ENCODE peak calls at places on chromosomes 11 and 22, in ten cellular contexts. K, G, L, M, C, F, B, Y, Z and E are unnamed samples.

GRCh38 chr11:31397239-31397834 is 27.7 kb downstream of the DNAJC24 start:
- DNase-seq in K (peak), G (no peak), L (no peak), M (no peak), C (peak), F (peak), B (no peak), Y (no peak), Z (no peak), E (peak)

GRCh38 chr11:64123102-64123434 is 42.8 kb downstream of the MACROD1 start:
- DNase-seq in K (no peak), G (no peak), L (no peak), M (no peak), C (no peak), F (no peak), B (no peak), Y (no peak), Z (peak), E (no peak)

GRCh38 chr22:20430641-20431519 is 6.7 kb downstream of the SCARF2 start:
- DNase-seq in K (no peak), G (peak), L (peak), M (no peak), C (peak), F (no peak), B (peak), Y (peak), Z (peak), E (no peak)

GRCh38 chr22:40235418-40235817 is 57.7 kb downstream of the TNRC6B start:
- DNase-seq in K (no peak), G (no peak), L (no peak), M (no peak), C (no peak), F (no peak), B (no peak), Y (peak), Z (no peak), E (no peak)

GRCh38 chr22:43923631-43924548 is at the start of gene PNPLA3:
- DNase-seq in K (peak), G (peak), L (peak), M (peak), C (peak), F (peak), B (peak), Y (peak), Z (peak), E (peak)

GRCh38 chr22:37623075-37624016 is 14.7 kb downstream of the GGA1 start:
- DNase-seq in K (peak), G (peak), L (peak), M (peak), C (peak), F (no peak), B (peak), Y (no peak), Z (peak), E (peak)

GRCh38 chr11:31767066-31767465 is 44.1 kb downstream of the PAX6 start:
- DNase-seq in K (no peak), G (no peak), L (no peak), M (no peak), C (no peak), F (no peak), B (no peak), Y (no peak), Z (no peak), E (no peak)

GRCh38 chr11:198236-198806 is 5.4 kb downstream of the SCGB1C1 start:
- DNase-seq in K (no peak), G (no peak), L (no peak), M (no peak), C (no peak), F (no peak), B (no peak), Y (no peak), Z (no peak), E (no peak)

GRCh38 chr11:2591805-2592204 is 108.0 kb downstream of the KCNQ1OT1 start:
- DNase-seq in K (no peak), G (no peak), L (no peak), M (no peak), C (peak), F (no peak), B (no peak), Y (no peak), Z (no peak), E (no peak)

GRCh38 chr11:72460091-72460647 is 25.8 kb upstream of the CLPB start:
- DNase-seq in K (no peak), G (no peak), L (no peak), M (no peak), C (no peak), F (no peak), B (no peak), Y (no peak), Z (no peak), E (no peak)

GRCh38 chr11:64239662-64240466 is 1.0 kb upstream of the FKBP2 start:
- DNase-seq in K (no peak), G (no peak), L (no peak), M (no peak), C (peak), F (no peak), B (no peak), Y (no peak), Z (no peak), E (no peak)

GRCh38 chr11:122439911-122440782 is 215.4 kb upstream of the UBASH3B start:
- DNase-seq in K (peak), G (no peak), L (no peak), M (no peak), C (no peak), F (peak), B (no peak), Y (peak), Z (peak), E (peak)

GRCh38 chr11:82003671-82004148 is 730.0 kb downstream of the FAM181B start:
- DNase-seq in K (peak), G (no peak), L (no peak), M (no peak), C (no peak), F (peak), B (no peak), Y (peak), Z (no peak), E (no peak)

GRCh38 chr11:35007277-35007676 is 90.9 kb downstream of the PDHX start:
- DNase-seq in K (no peak), G (no peak), L (no peak), M (no peak), C (peak), F (no peak), B (no peak), Y (no peak), Z (no peak), E (no peak)